ENCODE peak calls at places on chromosomes 4 and X, in six cellular contexts. L, C, T, V, K and W are unnamed samples.

GRCh38 chr4:88526221-88526815 is 2.7 kb upstream of the PYURF start:
- DNase-seq in K (no peak), C (no peak), L (no peak), V (no peak), T (no peak), W (no peak)

GRCh38 chr4:72577211-72577610 is 8.2 kb upstream of the ADAMTS3 start:
- DNase-seq in K (no peak), C (no peak), T (no peak), L (no peak), V (no peak), W (no peak)

GRCh38 chr4:48078862-48079655 is 55.0 kb downstream of the TXK start:
- DNase-seq in V (no peak), L (no peak), T (no peak), C (no peak), K (no peak), W (no peak)

GRCh38 chr4:16197842-16198241 is 28.4 kb downstream of the TAPT1 start:
- DNase-seq in L (no peak), K (no peak), C (no peak), V (no peak), T (no peak), W (no peak)

GRCh38 chr4:115537387-115537786 is 424.0 kb upstream of the NDST4 start:
- DNase-seq in K (no peak), T (no peak), V (no peak), L (no peak), C (no peak), W (no peak)

GRCh38 chrX:1451251-1451675 is 1.4 kb downstream of the ASMTL start:
- DNase-seq in T (no peak), K (no peak), L (no peak), V (no peak), C (no peak), W (no peak)

GRCh38 chrX:18422886-18423285 is 2.5 kb upstream of the CDKL5 start:
- DNase-seq in V (no peak), K (no peak), C (no peak), T (no peak), L (no peak), W (no peak)

GRCh38 chr4:165537028-165537648 is 158.3 kb downstream of the CPE start:
- DNase-seq in L (no peak), C (peak), T (peak), K (peak), V (peak), W (no peak)

GRCh38 chrX:50211510-50211909 is 6.9 kb downstream of the CCNB3 start:
- DNase-seq in T (no peak), C (no peak), K (no peak), L (no peak), V (no peak), W (no peak)

GRCh38 chrX:45506149-45506768 is 305.6 kb upstream of the DIPK2B start:
- DNase-seq in C (no peak), T (no peak), V (no peak), K (no peak), L (no peak), W (no peak)

GRCh38 chrX:154000051-154000450 is 19.7 kb downstream of the IRAK1 start:
- DNase-seq in C (no peak), L (no peak), V (no peak), K (no peak), T (no peak), W (no peak)

GRCh38 chr4:37981844-37982720 is 21.9 kb downstream of the PTTG2 start:
- DNase-seq in L (no peak), T (no peak), C (no peak), V (no peak), K (peak), W (no peak)

GRCh38 chrX:51837926-51838325 is 55.5 kb upstream of the MAGED1 start:
- DNase-seq in C (no peak), V (no peak), L (no peak), K (no peak), T (no peak), W (no peak)

GRCh38 chr4:51960486-51960885 is 59.7 kb downstream of the LRRC66 start:
- DNase-seq in T (no peak), V (no peak), C (no peak), K (no peak), L (no peak), W (no peak)

GRCh38 chrX:41029332-41029731 is 55.9 kb upstream of the USP9X start:
- DNase-seq in V (no peak), T (no peak), K (peak), C (no peak), L (no peak), W (no peak)
- TF ChIP-seq POLR2A in V (no peak), T (no peak), K (no peak), C (no peak), L (no peak), W (no peak)

GRCh38 chr4:76144546-76144945 is 3.7 kb downstream of the NUP54 start:
- DNase-seq in V (no peak), K (no peak), L (no peak), C (no peak), T (no peak), W (no peak)
- TF ChIP-seq TAF1 in V (no peak), K (no peak), L (no peak), C (no peak), T (no peak), W (no peak)

DNA sequence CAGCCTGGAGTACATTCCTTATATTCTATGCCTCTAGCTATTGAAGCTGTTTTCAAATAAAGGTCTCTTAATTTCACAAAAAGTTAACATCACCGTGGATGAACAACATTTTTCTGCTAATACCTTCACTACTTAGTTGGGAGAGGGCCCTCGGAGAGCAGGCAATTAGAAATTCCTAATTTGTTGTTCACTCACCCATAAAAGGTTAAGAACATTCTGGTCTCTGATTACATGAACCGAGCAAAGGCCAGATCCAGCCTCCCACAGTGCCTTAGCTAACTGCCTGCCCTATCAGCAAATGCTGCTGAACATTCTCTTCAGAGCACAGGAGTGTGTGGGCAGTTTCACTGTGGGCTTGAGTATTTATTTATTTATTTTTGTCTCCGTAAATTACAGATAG is 36.0 kb upstream of the TTC29 start:
- DNase-seq in V (no peak), L (no peak), K (no peak), T (no peak), C (no peak), W (no peak)
- TF ChIP-seq POLR2A in V (no peak), L (no peak), K (no peak), T (no peak), C (no peak), W (no peak)

DNA sequence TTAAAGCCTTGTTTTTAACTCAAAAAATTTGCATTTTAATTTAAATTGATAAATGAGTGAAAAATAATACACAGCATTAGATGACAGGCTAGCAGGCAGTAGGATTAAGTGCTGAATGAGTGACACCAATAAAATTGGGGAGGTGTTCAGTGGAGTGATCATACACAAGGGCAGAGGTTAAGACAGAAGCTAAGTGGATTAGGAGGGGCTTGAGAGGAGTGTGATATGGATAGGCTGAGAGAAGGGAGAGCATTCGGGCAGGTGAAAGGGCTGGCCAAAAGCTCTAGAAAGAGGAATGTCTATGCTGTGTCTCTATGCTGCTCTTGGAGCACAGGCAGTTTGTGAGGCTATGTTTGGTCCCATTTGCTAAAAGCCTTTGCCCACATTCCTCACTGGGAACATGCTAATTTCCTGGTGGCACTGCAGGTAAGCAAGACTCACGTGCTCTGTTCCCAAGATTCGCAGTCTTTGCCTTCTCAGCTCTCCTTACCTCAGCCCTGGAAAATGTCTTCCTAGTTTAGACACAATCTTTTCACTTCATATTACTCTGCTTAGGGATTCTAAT is 52.8 kb upstream of the CCSER1 start:
- DNase-seq in C (peak), K (no peak), T (no peak), L (no peak), V (no peak), W (no peak)
- TF ChIP-seq TAF1 in C (no peak), K (no peak), T (no peak), L (no peak), V (no peak), W (no peak)

GRCh38 chrX:155035688-155036087 is 9.0 kb downstream of the FUNDC2 start:
- DNase-seq in L (no peak), V (no peak), K (no peak), C (no peak), T (no peak), W (no peak)
- TF ChIP-seq POLR2A in L (no peak), V (no peak), K (no peak), C (no peak), T (no peak), W (no peak)

DNA sequence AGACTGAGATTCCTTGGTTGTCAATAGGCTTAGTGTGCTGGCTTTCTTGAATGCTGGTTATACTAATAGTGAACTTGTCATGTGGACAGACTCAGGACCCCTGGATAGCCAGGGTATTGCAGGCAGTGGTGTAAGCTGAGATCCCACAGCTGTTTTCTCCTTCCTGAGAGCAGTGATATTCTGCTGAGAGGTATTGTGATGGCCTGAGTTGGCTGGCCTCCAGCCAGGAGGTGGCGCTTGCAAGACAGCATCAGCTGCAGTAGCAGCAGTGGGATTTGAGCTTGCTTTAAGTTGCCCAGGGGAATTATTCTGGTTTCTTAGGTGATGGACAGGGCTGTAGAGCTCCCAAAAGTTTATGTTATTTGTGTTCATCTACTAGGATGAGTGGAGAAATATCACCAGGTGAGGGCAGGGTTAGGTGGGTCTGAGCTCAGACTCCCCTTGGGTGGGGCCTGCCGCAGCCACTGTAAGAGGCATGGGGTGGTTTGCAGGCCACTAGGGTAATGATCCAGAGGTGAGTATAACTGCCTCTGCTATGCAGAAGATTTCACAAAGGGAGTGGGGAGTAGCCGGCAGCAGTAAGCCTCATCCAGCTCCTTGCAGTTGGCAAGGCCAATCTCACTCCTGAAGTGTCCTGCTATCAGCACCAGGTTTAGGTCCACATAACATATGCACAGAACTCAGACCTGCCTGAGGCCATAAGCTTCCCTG is 66.2 kb downstream of the IL15 start:
- DNase-seq in V (no peak), C (no peak), T (no peak), L (no peak), K (no peak), W (no peak)
- TF ChIP-seq TAF1 in V (no peak), C (no peak), T (no peak), L (no peak), K (no peak), W (no peak)

DNA sequence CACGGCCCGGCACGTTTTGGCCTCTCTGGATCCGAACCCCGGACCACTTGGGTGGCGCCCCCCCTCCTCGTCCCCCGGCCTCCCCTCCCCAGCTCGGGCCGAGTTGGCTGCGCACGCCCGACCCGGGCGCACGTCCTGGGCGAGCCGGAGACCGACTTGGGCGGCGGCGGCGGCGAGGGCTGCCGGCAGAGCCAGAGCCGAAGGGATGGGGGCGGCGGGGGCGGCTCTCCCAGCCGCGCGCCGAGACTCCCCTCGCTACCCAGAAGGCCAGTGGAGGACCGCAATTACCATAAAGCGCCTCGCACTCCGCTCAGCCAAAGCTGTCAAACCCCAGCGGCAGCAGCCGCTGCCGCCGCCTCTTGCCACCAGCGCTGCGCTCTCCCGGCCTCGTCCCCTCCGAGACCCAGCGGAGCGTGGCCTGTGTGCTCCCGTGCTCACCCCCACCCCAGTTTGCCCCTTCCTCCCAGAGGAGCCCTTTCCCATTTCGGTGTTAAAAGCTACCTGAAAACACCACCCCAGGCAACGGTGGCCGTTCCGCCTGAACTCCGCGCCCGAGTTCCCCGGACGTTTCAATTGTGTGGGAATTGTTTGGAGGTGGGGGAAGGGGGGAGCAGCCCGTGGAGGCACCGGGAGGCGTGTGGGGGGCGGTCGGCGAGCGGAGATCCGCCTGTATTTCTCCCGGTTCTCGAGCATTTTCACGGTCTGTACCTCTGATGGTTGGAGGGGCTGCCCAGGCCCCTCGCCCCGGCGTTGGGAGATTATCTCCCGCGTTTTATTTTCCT is 697 bp upstream of the BCOR start:
- DNase-seq in L (no peak), T (no peak), C (no peak), K (no peak), V (no peak), W (peak)
- TF ChIP-seq POLR2A in L (peak), T (no peak), C (no peak), K (no peak), V (peak), W (peak)

DNA sequence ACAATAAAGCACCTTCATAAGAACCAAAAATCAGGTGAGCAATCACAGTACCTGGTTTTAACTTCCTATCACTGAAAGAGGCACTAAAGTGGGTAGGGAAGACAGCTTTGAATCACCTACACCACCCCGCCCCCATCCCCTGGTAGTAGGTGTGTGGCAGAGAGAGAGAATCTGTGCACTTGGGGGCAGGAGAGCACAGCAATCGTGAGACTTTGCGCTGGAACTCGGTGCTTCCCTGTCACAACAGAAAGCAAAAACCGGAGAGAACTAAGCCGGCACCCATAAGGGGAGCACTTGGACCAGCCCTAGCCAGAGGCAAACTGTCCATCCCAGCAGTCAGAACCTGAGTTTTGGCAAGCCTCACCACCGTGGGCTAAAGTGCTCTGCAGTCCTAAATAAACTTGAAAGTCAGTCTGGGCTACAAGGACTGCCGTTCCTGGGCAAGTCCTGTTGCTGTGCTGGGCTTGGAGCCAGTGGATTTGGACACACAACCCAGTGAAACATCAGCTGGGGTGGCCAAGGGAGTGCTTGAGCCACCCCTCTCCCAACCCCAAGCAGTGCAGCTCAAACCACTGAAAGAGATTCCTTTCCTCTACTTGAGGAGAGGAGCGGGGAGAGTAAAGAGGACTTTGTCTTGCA is 32.1 kb downstream of the NDUFB11 start:
- DNase-seq in T (no peak), C (no peak), L (no peak), K (peak), V (no peak), W (no peak)
- TF ChIP-seq TAF1 in T (no peak), C (no peak), L (no peak), K (no peak), V (no peak), W (no peak)